ENCODE peak calls at places on chromosome 4, in nine cellular contexts. One of them, this sample, is unnamed.

GRCh38 chr4:21898101-21898500 is 50.5 kb downstream of the KCNIP4 start:
- DNase-seq in GM23338: no peak
- DNase-seq in sigmoid colon: no peak
- DNase-seq in GM12892: no peak
- DNase-seq in spleen: no peak
- DNase-seq in GM12878: no peak
- DNase-seq in Panc1: no peak
- DNase-seq in prostate gland: no peak
- DNase-seq in breast epithelium: no peak
- DNase-seq in this sample: no peak

GRCh38 chr4:110781944-110782343 is 159.1 kb upstream of the PITX2 start:
- DNase-seq in GM23338: no peak
- DNase-seq in sigmoid colon: no peak
- DNase-seq in GM12892: no peak
- DNase-seq in spleen: no peak
- DNase-seq in GM12878: no peak
- DNase-seq in Panc1: no peak
- DNase-seq in prostate gland: no peak
- DNase-seq in breast epithelium: no peak
- DNase-seq in this sample: no peak

GRCh38 chr4:111960241-111960667 is 185.0 kb upstream of the FAM241A start:
- DNase-seq in GM23338: no peak
- DNase-seq in sigmoid colon: no peak
- DNase-seq in GM12892: no peak
- DNase-seq in spleen: no peak
- DNase-seq in GM12878: peak
- DNase-seq in Panc1: no peak
- DNase-seq in prostate gland: no peak
- DNase-seq in breast epithelium: no peak
- DNase-seq in this sample: no peak

GRCh38 chr4:85543832-85544231 is 68.9 kb downstream of the ARHGAP24 start:
- DNase-seq in GM23338: peak
- DNase-seq in sigmoid colon: no peak
- DNase-seq in GM12892: no peak
- DNase-seq in spleen: no peak
- DNase-seq in GM12878: no peak
- DNase-seq in Panc1: no peak
- DNase-seq in prostate gland: no peak
- DNase-seq in breast epithelium: no peak
- DNase-seq in this sample: no peak

GRCh38 chr4:38094419-38094818 is 134.2 kb downstream of the PTTG2 start:
- DNase-seq in GM23338: peak
- DNase-seq in sigmoid colon: no peak
- DNase-seq in GM12892: no peak
- DNase-seq in spleen: no peak
- DNase-seq in GM12878: no peak
- DNase-seq in Panc1: no peak
- DNase-seq in prostate gland: no peak
- DNase-seq in breast epithelium: no peak
- DNase-seq in this sample: no peak

GRCh38 chr4:153204247-153205027 is at the start of gene TRIM2:
- DNase-seq in GM23338: peak
- DNase-seq in sigmoid colon: peak
- DNase-seq in GM12892: no peak
- DNase-seq in spleen: no peak
- DNase-seq in GM12878: no peak
- DNase-seq in Panc1: no peak
- DNase-seq in prostate gland: peak
- DNase-seq in breast epithelium: no peak
- DNase-seq in this sample: peak

GRCh38 chr4:10058371-10058770 is 37.1 kb upstream of the SLC2A9 start:
- DNase-seq in GM23338: no peak
- DNase-seq in sigmoid colon: no peak
- DNase-seq in GM12892: no peak
- DNase-seq in spleen: no peak
- DNase-seq in GM12878: no peak
- DNase-seq in Panc1: no peak
- DNase-seq in prostate gland: no peak
- DNase-seq in breast epithelium: no peak
- DNase-seq in this sample: no peak

GRCh38 chr4:181688886-181689285 is 554.3 kb upstream of the TENM3 start:
- DNase-seq in GM23338: no peak
- DNase-seq in sigmoid colon: no peak
- DNase-seq in GM12892: no peak
- DNase-seq in spleen: no peak
- DNase-seq in GM12878: no peak
- DNase-seq in Panc1: no peak
- DNase-seq in prostate gland: no peak
- DNase-seq in breast epithelium: no peak
- DNase-seq in this sample: no peak

GRCh38 chr4:3202836-3203820 is 45.8 kb upstream of the MSANTD1 start:
- DNase-seq in GM23338: no peak
- DNase-seq in sigmoid colon: no peak
- DNase-seq in GM12892: no peak
- DNase-seq in spleen: no peak
- DNase-seq in GM12878: no peak
- DNase-seq in Panc1: no peak
- DNase-seq in prostate gland: no peak
- DNase-seq in breast epithelium: no peak
- DNase-seq in this sample: no peak

GRCh38 chr4:151173751-151174325 is 74.4 kb downstream of the RPS3A start:
- DNase-seq in GM23338: no peak
- DNase-seq in sigmoid colon: peak
- DNase-seq in GM12892: no peak
- DNase-seq in spleen: no peak
- DNase-seq in GM12878: no peak
- DNase-seq in Panc1: no peak
- DNase-seq in prostate gland: no peak
- DNase-seq in breast epithelium: no peak
- DNase-seq in this sample: peak

GRCh38 chr4:41792166-41792565 is 43.6 kb upstream of the PHOX2B start:
- DNase-seq in GM23338: no peak
- DNase-seq in sigmoid colon: no peak
- DNase-seq in GM12892: no peak
- DNase-seq in spleen: no peak
- DNase-seq in GM12878: no peak
- DNase-seq in Panc1: no peak
- DNase-seq in prostate gland: no peak
- DNase-seq in breast epithelium: no peak
- DNase-seq in this sample: no peak

GRCh38 chr4:77314697-77315096 is 157.7 kb downstream of the CCNG2 start:
- DNase-seq in GM23338: no peak
- DNase-seq in sigmoid colon: no peak
- DNase-seq in GM12892: no peak
- DNase-seq in spleen: no peak
- DNase-seq in GM12878: no peak
- DNase-seq in Panc1: no peak
- DNase-seq in prostate gland: no peak
- DNase-seq in breast epithelium: no peak
- DNase-seq in this sample: no peak

GRCh38 chr4:71841336-71841735 is 57.5 kb upstream of the GC start:
- DNase-seq in GM23338: no peak
- DNase-seq in sigmoid colon: no peak
- DNase-seq in GM12892: no peak
- DNase-seq in spleen: no peak
- DNase-seq in GM12878: no peak
- DNase-seq in Panc1: no peak
- DNase-seq in prostate gland: no peak
- DNase-seq in breast epithelium: no peak
- DNase-seq in this sample: no peak

GRCh38 chr4:35247047-35247446 is 997.3 kb downstream of the ARAP2 start:
- DNase-seq in GM23338: peak
- DNase-seq in sigmoid colon: no peak
- DNase-seq in GM12892: no peak
- DNase-seq in spleen: no peak
- DNase-seq in GM12878: no peak
- DNase-seq in Panc1: no peak
- DNase-seq in prostate gland: no peak
- DNase-seq in breast epithelium: no peak
- DNase-seq in this sample: no peak

GRCh38 chr4:108527729-108528128 is 92.6 kb upstream of the RPL34 start:
- DNase-seq in GM23338: no peak
- DNase-seq in sigmoid colon: no peak
- DNase-seq in GM12892: no peak
- DNase-seq in spleen: no peak
- DNase-seq in GM12878: no peak
- DNase-seq in Panc1: no peak
- DNase-seq in prostate gland: no peak
- DNase-seq in breast epithelium: no peak
- DNase-seq in this sample: no peak

GRCh38 chr4:48660347-48660746 is 119.7 kb downstream of the FRYL start:
- DNase-seq in GM23338: no peak
- DNase-seq in sigmoid colon: no peak
- DNase-seq in GM12892: no peak
- DNase-seq in spleen: no peak
- DNase-seq in GM12878: no peak
- DNase-seq in Panc1: no peak
- DNase-seq in prostate gland: no peak
- DNase-seq in breast epithelium: no peak
- DNase-seq in this sample: no peak

GRCh38 chr4:25821899-25822298 is 40.9 kb downstream of the SEL1L3 start:
- DNase-seq in GM23338: peak
- DNase-seq in sigmoid colon: no peak
- DNase-seq in GM12892: no peak
- DNase-seq in spleen: no peak
- DNase-seq in GM12878: no peak
- DNase-seq in Panc1: no peak
- DNase-seq in prostate gland: no peak
- DNase-seq in breast epithelium: no peak
- DNase-seq in this sample: no peak

GRCh38 chr4:71195932-71196331 is 142.9 kb upstream of the SLC4A4 start:
- DNase-seq in GM23338: peak
- DNase-seq in sigmoid colon: peak
- DNase-seq in GM12892: no peak
- DNase-seq in spleen: no peak
- DNase-seq in GM12878: no peak
- DNase-seq in Panc1: no peak
- DNase-seq in prostate gland: no peak
- DNase-seq in breast epithelium: no peak
- DNase-seq in this sample: no peak

GRCh38 chr4:186149872-186150271 is 41.5 kb upstream of the CYP4V2 start:
- DNase-seq in GM23338: peak
- DNase-seq in sigmoid colon: peak
- DNase-seq in GM12892: no peak
- DNase-seq in spleen: no peak
- DNase-seq in GM12878: no peak
- DNase-seq in Panc1: no peak
- DNase-seq in prostate gland: no peak
- DNase-seq in breast epithelium: no peak
- DNase-seq in this sample: peak

GRCh38 chr4:526971-527460 is 28.0 kb downstream of the PIGG start:
- DNase-seq in GM23338: no peak
- DNase-seq in sigmoid colon: no peak
- DNase-seq in GM12892: no peak
- DNase-seq in spleen: peak
- DNase-seq in GM12878: no peak
- DNase-seq in Panc1: no peak
- DNase-seq in prostate gland: no peak
- DNase-seq in breast epithelium: no peak
- DNase-seq in this sample: no peak

GRCh38 chr4:8198906-8199593 is at the start of gene SH3TC1:
- DNase-seq in GM23338: no peak
- DNase-seq in sigmoid colon: peak
- DNase-seq in GM12892: peak
- DNase-seq in spleen: peak
- DNase-seq in GM12878: peak
- DNase-seq in Panc1: no peak
- DNase-seq in prostate gland: peak
- DNase-seq in breast epithelium: peak
- DNase-seq in this sample: peak
- TF ChIP-seq POLR2AphosphoS5 in GM23338: no peak
- TF ChIP-seq POLR2AphosphoS5 in sigmoid colon: peak
- TF ChIP-seq POLR2AphosphoS5 in GM12892: peak
- TF ChIP-seq POLR2AphosphoS5 in spleen: peak
- TF ChIP-seq POLR2AphosphoS5 in GM12878: peak
- TF ChIP-seq POLR2AphosphoS5 in Panc1: no peak
- TF ChIP-seq POLR2AphosphoS5 in prostate gland: peak
- TF ChIP-seq POLR2AphosphoS5 in breast epithelium: no peak
- TF ChIP-seq POLR2AphosphoS5 in this sample: peak

DNA sequence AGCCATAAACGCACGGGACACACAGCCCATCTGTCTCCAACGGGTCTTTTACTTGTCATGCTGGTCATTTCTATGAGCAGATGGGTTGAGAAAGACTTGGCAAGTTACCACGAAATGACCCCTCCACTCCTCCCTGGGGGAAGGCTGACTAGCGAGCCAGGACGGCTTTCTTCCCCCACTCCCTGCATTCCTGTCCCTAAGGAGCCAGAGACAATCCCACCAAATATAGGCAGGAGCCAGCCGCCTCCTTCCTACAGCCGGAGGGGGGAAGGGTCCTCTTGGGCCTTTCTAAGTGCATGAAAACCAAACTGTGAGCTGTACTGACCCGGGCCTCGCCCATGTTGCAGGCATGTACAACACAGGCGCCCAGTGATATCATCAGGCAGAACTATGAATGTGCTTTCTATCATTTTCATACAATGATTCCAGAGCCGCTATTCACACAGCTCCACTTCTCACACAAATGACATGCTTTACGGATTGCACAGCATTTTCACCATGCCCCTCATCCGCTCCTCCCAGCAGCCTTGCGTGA is 28.6 kb downstream of the AFAP1 start:
- DNase-seq in GM23338: peak
- DNase-seq in sigmoid colon: peak
- DNase-seq in GM12892: no peak
- DNase-seq in spleen: no peak
- DNase-seq in GM12878: no peak
- DNase-seq in Panc1: no peak
- DNase-seq in prostate gland: no peak
- DNase-seq in breast epithelium: no peak
- DNase-seq in this sample: no peak
- TF ChIP-seq POLR2AphosphoS5 in GM23338: no peak
- TF ChIP-seq POLR2AphosphoS5 in sigmoid colon: no peak
- TF ChIP-seq POLR2AphosphoS5 in GM12892: no peak
- TF ChIP-seq POLR2AphosphoS5 in spleen: peak
- TF ChIP-seq POLR2AphosphoS5 in GM12878: no peak
- TF ChIP-seq POLR2AphosphoS5 in Panc1: no peak
- TF ChIP-seq POLR2AphosphoS5 in prostate gland: no peak
- TF ChIP-seq POLR2AphosphoS5 in breast epithelium: no peak
- TF ChIP-seq POLR2AphosphoS5 in this sample: no peak

GRCh38 chr4:24495388-24495787 is 89.0 kb downstream of the DHX15 start:
- DNase-seq in GM23338: no peak
- DNase-seq in sigmoid colon: no peak
- DNase-seq in GM12892: no peak
- DNase-seq in spleen: no peak
- DNase-seq in GM12878: no peak
- DNase-seq in Panc1: no peak
- DNase-seq in prostate gland: no peak
- DNase-seq in breast epithelium: no peak
- DNase-seq in this sample: no peak
- TF ChIP-seq POLR2AphosphoS5 in GM23338: no peak
- TF ChIP-seq POLR2AphosphoS5 in sigmoid colon: no peak
- TF ChIP-seq POLR2AphosphoS5 in GM12892: no peak
- TF ChIP-seq POLR2AphosphoS5 in spleen: no peak
- TF ChIP-seq POLR2AphosphoS5 in GM12878: no peak
- TF ChIP-seq POLR2AphosphoS5 in Panc1: no peak
- TF ChIP-seq POLR2AphosphoS5 in prostate gland: no peak
- TF ChIP-seq POLR2AphosphoS5 in breast epithelium: no peak
- TF ChIP-seq POLR2AphosphoS5 in this sample: no peak

DNA sequence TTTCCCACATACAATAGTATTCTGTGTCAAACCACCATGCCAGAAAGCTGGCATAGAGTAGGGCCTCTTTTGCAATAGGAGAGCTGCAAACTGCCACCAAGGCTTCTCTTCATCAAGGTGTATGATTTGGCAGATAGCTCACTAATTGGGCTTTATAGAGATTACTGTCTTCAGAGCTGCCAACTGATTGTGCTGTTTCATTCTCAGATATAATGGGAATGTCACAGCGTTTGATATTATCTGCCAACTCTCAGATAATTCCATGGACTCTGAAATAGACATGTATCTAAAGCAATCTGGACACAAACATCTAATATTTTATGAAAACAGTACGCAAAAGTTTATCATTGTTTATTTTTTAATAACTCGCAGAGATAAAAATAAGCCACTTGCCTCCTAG is 1289.1 kb downstream of the STIM2 start:
- DNase-seq in GM23338: no peak
- DNase-seq in sigmoid colon: no peak
- DNase-seq in GM12892: no peak
- DNase-seq in spleen: no peak
- DNase-seq in GM12878: no peak
- DNase-seq in Panc1: no peak
- DNase-seq in prostate gland: no peak
- DNase-seq in breast epithelium: no peak
- DNase-seq in this sample: no peak
- TF ChIP-seq POLR2AphosphoS5 in GM23338: no peak
- TF ChIP-seq POLR2AphosphoS5 in sigmoid colon: no peak
- TF ChIP-seq POLR2AphosphoS5 in GM12892: no peak
- TF ChIP-seq POLR2AphosphoS5 in spleen: no peak
- TF ChIP-seq POLR2AphosphoS5 in GM12878: no peak
- TF ChIP-seq POLR2AphosphoS5 in Panc1: no peak
- TF ChIP-seq POLR2AphosphoS5 in prostate gland: no peak
- TF ChIP-seq POLR2AphosphoS5 in breast epithelium: no peak
- TF ChIP-seq POLR2AphosphoS5 in this sample: no peak